ENCODE peak calls at places on chromosome 14, in five cellular contexts. F is psoas muscle, P is aorta, W is brain microvascular endothelial cell, J is AG04450. B is an unnamed sample.

GRCh38 chr14:36238666-36239363 is 62.3 kb upstream of the PTCSC3 start:
- DNase-seq in F (no peak), P (peak; percentile 43), W (peak; percentile 60), J (peak; percentile 23), B (no peak)

GRCh38 chr14:89041245-89041585 is 216.8 kb downstream of the TTC8 start:
- DNase-seq in F (peak; percentile 23), P (no peak), W (no peak), J (peak; percentile 16), B (no peak)

GRCh38 chr14:89386214-89386886 is 30.7 kb downstream of the FOXN3 start:
- DNase-seq in F (peak; percentile 55), P (no peak), W (peak; percentile 41), J (no peak), B (no peak)

GRCh38 chr14:100893228-100893601 is 10.3 kb downstream of the RTL1 start:
- DNase-seq in F (no peak), P (peak; percentile 9), W (no peak), J (no peak), B (no peak)

GRCh38 chr14:100701314-100701713 is 25.4 kb upstream of the DLK1 start:
- DNase-seq in F (no peak), P (no peak), W (no peak), J (no peak), B (no peak)

GRCh38 chr14:37526992-37527391 is 68.1 kb downstream of the FOXA1 start:
- DNase-seq in F (no peak), P (no peak), W (no peak), J (no peak), B (no peak)

GRCh38 chr14:76514599-76514998 is 138.7 kb downstream of the ESRRB start:
- DNase-seq in F (no peak), P (no peak), W (no peak), J (no peak), B (no peak)

GRCh38 chr14:69303086-69303485 is 43.1 kb downstream of the GALNT16 start:
- DNase-seq in F (no peak), P (no peak), W (no peak), J (no peak), B (no peak)

GRCh38 chr14:74427651-74428050 is 1.6 kb upstream of the SYNDIG1L start:
- DNase-seq in F (no peak), P (no peak), W (no peak), J (no peak), B (no peak)

GRCh38 chr14:80152763-80153162 is 58.5 kb downstream of the DIO2 start:
- DNase-seq in F (no peak), P (no peak), W (no peak), J (no peak), B (no peak)

GRCh38 chr14:101520621-101521305 is 40.5 kb upstream of the DIO3 start:
- DNase-seq in F (peak; percentile 54), P (peak; percentile 71), W (no peak), J (no peak), B (no peak)

GRCh38 chr14:66974397-66975025 is 214.7 kb upstream of the GARIN2 start:
- DNase-seq in F (no peak), P (no peak), W (peak; percentile 57), J (no peak), B (peak; percentile 0)

GRCh38 chr14:101948666-101949205 is 15.6 kb upstream of the DYNC1H1 start:
- DNase-seq in F (peak; percentile 37), P (peak; percentile 70), W (no peak), J (no peak), B (no peak)

GRCh38 chr14:59630281-59630963 is 53.8 kb upstream of the CCDC175 start:
- DNase-seq in F (no peak), P (peak; percentile 81), W (no peak), J (no peak), B (no peak)

GRCh38 chr14:29529418-29529817 is 398.2 kb downstream of the PRKD1 start:
- DNase-seq in F (no peak), P (no peak), W (no peak), J (no peak), B (no peak)

GRCh38 chr14:69756298-69756697 is 10.6 kb upstream of the SRSF5 start:
- DNase-seq in F (no peak), P (no peak), W (no peak), J (no peak), B (no peak)

GRCh38 chr14:51185754-51186153 is 54.3 kb upstream of the TMX1 start:
- DNase-seq in F (no peak), P (no peak), W (no peak), J (no peak), B (no peak)

GRCh38 chr14:51668870-51669269 is 17.2 kb downstream of the FRMD6 start:
- DNase-seq in F (no peak), P (no peak), W (no peak), J (no peak), B (no peak)

GRCh38 chr14:95381726-95382125 is 62.0 kb upstream of the CLMN start:
- DNase-seq in F (no peak), P (no peak), W (no peak), J (no peak), B (no peak)

GRCh38 chr14:49550284-49551184 is 35.6 kb downstream of the RPS29 start:
- DNase-seq in F (no peak), P (no peak), W (no peak), J (no peak), B (no peak)

GRCh38 chr14:80491562-80492139 is 280.3 kb upstream of the DIO2 start:
- DNase-seq in F (no peak), P (no peak), W (no peak), J (no peak), B (no peak)

GRCh38 chr14:61607570-61608244 is 87.6 kb upstream of the HIF1A start:
- DNase-seq in F (no peak), P (no peak), W (no peak), J (no peak), B (no peak)

DNA sequence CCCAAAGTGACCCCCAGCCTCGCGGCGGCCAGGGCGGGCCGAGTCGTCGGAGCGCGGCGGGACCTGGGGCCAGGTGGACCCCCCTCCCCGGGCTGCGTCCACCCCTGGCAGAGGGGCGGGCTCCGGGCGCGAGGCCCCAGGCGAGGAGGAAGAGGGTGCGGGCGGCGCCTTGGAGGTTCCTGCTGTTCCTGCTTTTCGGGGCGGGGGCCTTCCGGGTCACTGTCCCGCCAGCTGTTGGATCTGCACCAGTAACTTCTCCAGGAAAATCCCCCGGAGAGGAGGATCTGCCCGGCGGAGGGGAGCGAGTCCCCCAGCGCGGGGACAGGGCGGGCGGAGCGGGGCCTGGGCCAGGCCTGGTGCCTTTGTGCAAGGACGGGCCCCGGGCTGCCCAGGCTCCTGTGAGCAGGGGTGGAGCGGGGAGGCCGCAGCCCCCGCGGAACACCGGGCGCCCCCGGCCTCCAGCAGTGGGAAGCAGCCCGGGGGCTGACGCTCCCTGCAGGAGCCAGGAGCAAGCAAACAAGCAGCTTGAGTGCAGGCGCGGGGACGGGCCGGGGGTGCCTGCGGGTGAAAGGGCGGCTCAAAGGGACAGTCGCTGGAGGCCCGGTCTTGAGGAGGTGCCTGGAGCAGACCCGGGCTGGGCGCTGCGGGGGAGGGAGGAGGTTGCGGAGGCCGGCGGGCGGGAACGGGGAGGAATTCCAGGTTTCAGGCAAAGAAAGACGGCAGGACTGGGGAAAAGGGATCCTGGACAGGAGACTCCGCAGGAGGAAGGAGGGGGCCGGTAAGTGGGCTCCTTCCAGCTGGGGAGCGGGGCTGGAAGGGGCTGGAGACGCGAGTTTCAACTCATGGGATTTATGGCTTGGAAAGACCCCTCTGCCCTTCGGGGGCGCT is 15.5 kb downstream of the TNFAIP2 start:
- DNase-seq in F (peak; percentile 49), P (no peak), W (no peak), J (no peak), B (no peak)
- H3K4me3 ChIP-seq in F (peak overlapping the region; percentile 45), P (no peak overlapping the region), W (no peak overlapping the region), J (no peak overlapping the region), B (no peak overlapping the region)

DNA sequence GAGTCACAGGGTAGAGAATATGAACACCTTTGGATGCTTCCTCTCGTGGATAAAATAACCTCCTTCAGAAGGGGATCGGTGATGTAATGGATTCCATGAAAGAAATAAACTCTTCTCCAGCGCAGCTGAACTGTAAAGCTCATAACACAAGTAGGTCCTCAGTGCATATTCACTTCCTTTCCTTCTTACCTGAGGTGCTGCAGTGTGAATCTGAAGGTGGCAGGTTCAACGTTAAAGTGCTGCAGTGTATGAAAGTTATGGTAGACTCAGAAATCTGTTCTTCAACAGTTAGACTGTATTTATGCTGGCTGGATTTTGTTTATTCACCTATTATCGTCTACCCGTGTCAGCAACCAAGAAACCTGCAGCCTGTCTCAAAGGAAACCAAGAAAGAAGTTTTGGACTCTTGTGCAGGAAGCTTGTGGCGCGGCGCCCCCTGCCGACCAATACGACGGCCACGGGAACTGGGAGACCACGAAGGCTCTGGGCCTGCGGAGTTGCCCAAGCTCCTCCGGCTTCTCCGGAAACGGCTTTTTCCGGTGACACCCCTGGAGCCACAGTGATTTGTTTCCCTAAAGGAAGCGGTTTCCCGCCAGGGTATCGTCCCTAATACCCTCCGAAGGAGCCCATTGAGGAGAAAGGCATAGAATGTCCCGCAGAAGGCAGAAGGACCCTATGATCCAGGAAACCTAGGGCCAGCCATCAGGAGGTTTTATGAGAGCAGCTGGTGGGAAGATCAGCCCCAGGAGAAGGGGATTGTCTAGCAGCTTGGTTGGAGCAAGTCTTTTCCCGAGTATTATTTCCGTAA is 17.6 kb upstream of the RNASE3 start:
- DNase-seq in F (peak; percentile 83), P (peak; percentile 92), W (peak; percentile 61), J (no peak), B (no peak)
- H3K4me3 ChIP-seq in F (peak overlapping the region; percentile 15), P (no peak overlapping the region), W (peak overlapping the region; percentile 17), J (no peak overlapping the region), B (no peak overlapping the region)

DNA sequence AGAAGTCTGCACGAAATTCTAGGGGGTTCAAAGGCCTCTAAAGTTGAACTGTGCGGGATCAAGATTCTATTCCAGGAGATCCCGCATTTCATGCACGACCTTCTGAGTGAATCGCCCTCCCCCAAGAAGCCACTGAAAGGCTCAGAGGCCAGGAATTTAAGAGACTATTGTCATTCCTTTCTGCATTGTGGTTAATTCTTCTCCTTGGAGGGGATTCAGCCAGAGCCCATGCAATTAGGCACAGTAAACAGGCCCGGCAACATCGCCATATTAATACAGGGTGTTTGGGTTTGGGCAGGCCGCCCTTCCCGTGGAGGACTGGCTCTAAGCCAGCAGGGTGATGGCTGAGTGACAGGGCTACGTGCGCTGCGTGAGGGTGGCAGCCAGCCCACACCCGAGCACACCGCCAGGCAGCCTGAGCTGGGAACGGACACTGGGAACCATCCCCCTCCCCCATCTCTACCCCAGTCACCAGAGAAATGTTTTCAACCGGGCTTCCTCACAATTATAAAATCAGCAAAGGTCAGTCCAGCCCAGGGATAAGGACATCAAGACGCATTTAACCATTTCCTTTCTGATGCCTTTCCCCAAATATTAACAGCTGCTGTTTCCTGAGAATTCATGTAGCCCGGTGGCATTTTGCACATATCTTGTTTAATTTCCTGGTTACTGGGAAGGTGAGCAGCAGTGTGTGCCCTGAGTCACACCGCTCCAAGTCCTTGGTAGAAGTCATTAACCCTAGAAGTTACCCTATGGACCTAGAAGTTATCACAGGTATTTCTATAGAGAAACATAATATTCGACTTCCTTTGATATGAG is 12.5 kb downstream of the EGLN3 start:
- DNase-seq in F (peak; percentile 68), P (peak; percentile 78), W (no peak), J (no peak), B (no peak)
- H3K4me3 ChIP-seq in F (peak overlapping the region; percentile 54), P (peak overlapping the region; percentile 43), W (no peak overlapping the region), J (no peak overlapping the region), B (no peak overlapping the region)

GRCh38 chr14:96962337-96962736 is 165.2 kb downstream of the VRK1 start:
- DNase-seq in F (no peak), P (no peak), W (no peak), J (no peak), B (no peak)

GRCh38 chr14:96960598-96961116 is 163.5 kb downstream of the VRK1 start:
- DNase-seq in F (no peak), P (no peak), W (no peak), J (no peak), B (no peak)

GRCh38 chr14:96958057-96958456 is 160.9 kb downstream of the VRK1 start:
- DNase-seq in F (no peak), P (no peak), W (no peak), J (no peak), B (no peak)

GRCh38 chr14:96959992-96960391 is 162.8 kb downstream of the VRK1 start:
- DNase-seq in F (no peak), P (no peak), W (no peak), J (no peak), B (no peak)

GRCh38 chr14:96961895-96962294 is 164.7 kb downstream of the VRK1 start:
- DNase-seq in F (no peak), P (no peak), W (no peak), J (no peak), B (no peak)
- H3K4me3 ChIP-seq in F (no peak overlapping the region), P (no peak overlapping the region), W (no peak overlapping the region), J (no peak overlapping the region), B (no peak overlapping the region)

B was measured in astrocyte of the cerebellum.